ENCODE peak calls at places on chromosomes 2 and 18, in six cellular contexts. One of them, this sample, is unnamed.

GRCh38 chr2:62266433-62267038 is 70.6 kb downstream of the B3GNT2 start:
- DNase-seq in H9: peak
- DNase-seq in IMR-90: peak
- DNase-seq in trophoblast cell: peak
- DNase-seq in mesendoderm: peak
- DNase-seq in neuronal stem cell: no peak
- DNase-seq in this sample: peak

GRCh38 chr2:12558519-12558918 is 158.2 kb upstream of the TRIB2 start:
- DNase-seq in H9: no peak
- DNase-seq in IMR-90: no peak
- DNase-seq in trophoblast cell: no peak
- DNase-seq in mesendoderm: peak
- DNase-seq in neuronal stem cell: no peak
- DNase-seq in this sample: no peak

GRCh38 chr2:85862426-85862825 is 26.4 kb downstream of the ST3GAL5 start:
- DNase-seq in H9: no peak
- DNase-seq in IMR-90: peak
- DNase-seq in trophoblast cell: no peak
- DNase-seq in mesendoderm: no peak
- DNase-seq in neuronal stem cell: no peak
- DNase-seq in this sample: no peak

GRCh38 chr2:231364961-231365810 is 30.3 kb upstream of the B3GNT7 start:
- DNase-seq in H9: no peak
- DNase-seq in IMR-90: peak
- DNase-seq in trophoblast cell: peak
- DNase-seq in mesendoderm: peak
- DNase-seq in neuronal stem cell: no peak
- DNase-seq in this sample: peak

GRCh38 chr18:43485565-43485964 is 208.3 kb upstream of the SYT4 start:
- DNase-seq in H9: no peak
- DNase-seq in IMR-90: no peak
- DNase-seq in trophoblast cell: no peak
- DNase-seq in mesendoderm: no peak
- DNase-seq in neuronal stem cell: no peak
- DNase-seq in this sample: no peak

GRCh38 chr2:134142903-134143302 is 111.0 kb upstream of the MGAT5 start:
- DNase-seq in H9: no peak
- DNase-seq in IMR-90: peak
- DNase-seq in trophoblast cell: peak
- DNase-seq in mesendoderm: peak
- DNase-seq in neuronal stem cell: no peak
- DNase-seq in this sample: no peak

GRCh38 chr18:24043403-24043802 is 28.8 kb downstream of the TTC39C start:
- DNase-seq in H9: no peak
- DNase-seq in IMR-90: no peak
- DNase-seq in trophoblast cell: no peak
- DNase-seq in mesendoderm: no peak
- DNase-seq in neuronal stem cell: no peak
- DNase-seq in this sample: no peak

GRCh38 chr18:63683152-63683551 is 19.6 kb upstream of the SERPINB11 start:
- DNase-seq in H9: peak
- DNase-seq in IMR-90: peak
- DNase-seq in trophoblast cell: peak
- DNase-seq in mesendoderm: peak
- DNase-seq in neuronal stem cell: peak
- DNase-seq in this sample: peak

GRCh38 chr18:35141567-35142269 is 99.1 kb upstream of the ZNF397 start:
- DNase-seq in H9: no peak
- DNase-seq in IMR-90: no peak
- DNase-seq in trophoblast cell: no peak
- DNase-seq in mesendoderm: no peak
- DNase-seq in neuronal stem cell: no peak
- DNase-seq in this sample: no peak

GRCh38 chr2:143501245-143501644 is 372.0 kb downstream of the ARHGAP15 start:
- DNase-seq in H9: no peak
- DNase-seq in IMR-90: no peak
- DNase-seq in trophoblast cell: no peak
- DNase-seq in mesendoderm: no peak
- DNase-seq in neuronal stem cell: no peak
- DNase-seq in this sample: no peak

GRCh38 chr2:240564571-240565266 is 3.6 kb upstream of the RNPEPL1 start:
- DNase-seq in H9: peak
- DNase-seq in IMR-90: peak
- DNase-seq in trophoblast cell: peak
- DNase-seq in mesendoderm: no peak
- DNase-seq in neuronal stem cell: no peak
- DNase-seq in this sample: peak

GRCh38 chr2:71605173-71605641 is 151.8 kb downstream of the DYSF start:
- DNase-seq in H9: peak
- DNase-seq in IMR-90: no peak
- DNase-seq in trophoblast cell: no peak
- DNase-seq in mesendoderm: no peak
- DNase-seq in neuronal stem cell: no peak
- DNase-seq in this sample: no peak
- H3K18ac ChIP-seq in H9: no peak
- H3K18ac ChIP-seq in IMR-90: no peak
- H3K18ac ChIP-seq in trophoblast cell: no peak
- H3K18ac ChIP-seq in mesendoderm: no peak
- H3K18ac ChIP-seq in neuronal stem cell: peak
- H3K18ac ChIP-seq in this sample: no peak

GRCh38 chr2:233854241-233854981 is at the start of gene HJURP:
- DNase-seq in H9: peak
- DNase-seq in IMR-90: peak
- DNase-seq in trophoblast cell: peak
- DNase-seq in mesendoderm: peak
- DNase-seq in neuronal stem cell: peak
- DNase-seq in this sample: peak
- H4K8ac ChIP-seq in H9: no peak
- H4K8ac ChIP-seq in IMR-90: peak
- H4K8ac ChIP-seq in trophoblast cell: peak
- H4K8ac ChIP-seq in mesendoderm: peak
- H4K8ac ChIP-seq in neuronal stem cell: no peak
- H4K8ac ChIP-seq in this sample: peak

GRCh38 chr2:169139993-169140767 is 70.8 kb downstream of the DHRS9 start:
- DNase-seq in H9: peak
- DNase-seq in IMR-90: no peak
- DNase-seq in trophoblast cell: no peak
- DNase-seq in mesendoderm: peak
- DNase-seq in neuronal stem cell: no peak
- DNase-seq in this sample: no peak
- H3K4ac ChIP-seq in H9: no peak
- H3K4ac ChIP-seq in IMR-90: no peak
- H3K4ac ChIP-seq in trophoblast cell: no peak
- H3K4ac ChIP-seq in mesendoderm: no peak
- H3K4ac ChIP-seq in neuronal stem cell: no peak
- H3K4ac ChIP-seq in this sample: no peak

GRCh38 chr2:238334885-238335284 is 14.6 kb downstream of the TRAF3IP1 start:
- DNase-seq in H9: no peak
- DNase-seq in IMR-90: no peak
- DNase-seq in trophoblast cell: no peak
- DNase-seq in mesendoderm: no peak
- DNase-seq in neuronal stem cell: no peak
- DNase-seq in this sample: no peak
- H3K18ac ChIP-seq in H9: no peak
- H3K18ac ChIP-seq in IMR-90: no peak
- H3K18ac ChIP-seq in trophoblast cell: no peak
- H3K18ac ChIP-seq in mesendoderm: no peak
- H3K18ac ChIP-seq in neuronal stem cell: no peak
- H3K18ac ChIP-seq in this sample: no peak

DNA sequence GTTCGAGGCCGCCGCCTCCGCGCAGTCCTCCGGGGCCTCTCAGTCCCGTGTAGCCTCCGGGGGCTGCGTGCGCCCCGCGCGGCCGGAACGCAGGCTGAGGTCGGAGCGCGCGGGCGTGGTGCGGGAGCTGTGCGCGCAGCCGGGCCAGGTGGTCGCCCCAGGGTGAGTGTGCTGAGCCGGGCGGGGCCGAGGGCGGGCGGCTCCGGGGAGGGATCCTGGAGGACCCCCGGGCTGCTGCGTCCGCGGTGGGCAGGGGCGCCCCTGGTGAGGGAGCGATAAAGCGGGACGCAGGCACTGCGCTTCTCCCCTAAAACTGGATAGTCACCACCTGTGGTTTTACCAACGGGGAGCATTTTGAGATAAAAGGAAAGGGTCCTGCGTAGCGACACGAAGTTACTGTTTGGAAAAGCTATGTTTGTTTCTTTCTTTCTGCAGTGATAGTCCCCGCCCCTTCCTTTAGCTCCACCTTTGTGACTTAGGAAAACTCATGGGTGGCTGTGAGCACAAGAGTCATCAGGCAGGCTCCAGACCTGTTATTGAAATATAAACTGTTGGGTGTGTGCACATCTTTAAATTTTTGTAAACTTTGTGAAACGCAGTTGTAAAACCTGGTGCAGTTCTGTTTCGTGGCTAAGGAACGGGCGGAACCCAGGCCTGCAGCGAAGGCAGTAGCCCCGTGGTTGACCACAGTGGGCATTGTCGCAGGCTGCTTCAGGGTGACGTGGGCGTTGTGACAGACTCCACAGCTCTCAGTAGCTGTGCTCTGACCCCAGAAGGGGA is 687 bp downstream of the CTDP1 start:
- DNase-seq in H9: no peak
- DNase-seq in IMR-90: peak
- DNase-seq in trophoblast cell: peak
- DNase-seq in mesendoderm: peak
- DNase-seq in neuronal stem cell: peak
- DNase-seq in this sample: peak
- H4K8ac ChIP-seq in H9: no peak
- H4K8ac ChIP-seq in IMR-90: no peak
- H4K8ac ChIP-seq in trophoblast cell: peak
- H4K8ac ChIP-seq in mesendoderm: no peak
- H4K8ac ChIP-seq in neuronal stem cell: no peak
- H4K8ac ChIP-seq in this sample: peak

GRCh38 chr2:111706481-111707001 is 177.5 kb downstream of the ANAPC1 start:
- DNase-seq in H9: no peak
- DNase-seq in IMR-90: no peak
- DNase-seq in trophoblast cell: no peak
- DNase-seq in mesendoderm: no peak
- DNase-seq in neuronal stem cell: no peak
- DNase-seq in this sample: no peak
- H3K4ac ChIP-seq in H9: no peak
- H3K4ac ChIP-seq in IMR-90: no peak
- H3K4ac ChIP-seq in trophoblast cell: no peak
- H3K4ac ChIP-seq in mesendoderm: no peak
- H3K4ac ChIP-seq in neuronal stem cell: peak
- H3K4ac ChIP-seq in this sample: no peak

DNA sequence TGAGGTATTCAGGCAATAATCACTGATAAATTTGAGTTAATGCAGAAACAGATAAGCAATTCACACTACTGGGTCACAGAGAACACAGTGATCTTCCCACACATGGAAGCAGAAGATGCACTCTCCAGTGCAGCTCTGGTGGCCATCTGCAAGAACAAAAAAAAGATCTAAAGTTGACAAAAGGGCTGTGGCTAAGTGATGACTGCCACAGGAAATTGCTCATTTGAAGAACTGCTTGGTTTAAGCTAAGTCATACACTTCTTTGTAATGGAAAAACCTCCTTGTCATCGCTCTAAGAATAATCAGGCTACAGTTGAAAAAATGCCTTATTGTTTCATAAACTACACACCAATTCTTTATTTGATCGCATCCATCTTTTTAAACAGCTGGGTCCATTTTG is 115.1 kb downstream of the DTNB start:
- DNase-seq in H9: no peak
- DNase-seq in IMR-90: peak
- DNase-seq in trophoblast cell: peak
- DNase-seq in mesendoderm: peak
- DNase-seq in neuronal stem cell: no peak
- DNase-seq in this sample: peak
- H3K18ac ChIP-seq in H9: no peak
- H3K18ac ChIP-seq in IMR-90: no peak
- H3K18ac ChIP-seq in trophoblast cell: no peak
- H3K18ac ChIP-seq in mesendoderm: no peak
- H3K18ac ChIP-seq in neuronal stem cell: no peak
- H3K18ac ChIP-seq in this sample: no peak

GRCh38 chr2:113248997-113249770 is 29.5 kb downstream of the PAX8 start:
- DNase-seq in H9: peak
- DNase-seq in IMR-90: peak
- DNase-seq in trophoblast cell: peak
- DNase-seq in mesendoderm: peak
- DNase-seq in neuronal stem cell: peak
- DNase-seq in this sample: peak
- H4K8ac ChIP-seq in H9: no peak
- H4K8ac ChIP-seq in IMR-90: no peak
- H4K8ac ChIP-seq in trophoblast cell: no peak
- H4K8ac ChIP-seq in mesendoderm: no peak
- H4K8ac ChIP-seq in neuronal stem cell: no peak
- H4K8ac ChIP-seq in this sample: no peak

This sample was measured in mesenchymal stem cell.